ENCODE peak calls at places on chromosome 20, in six cellular contexts. U is HCT116, S is K562, H is HepG2, Y is upper lobe of left lung, Q is GM12878. X is an unnamed sample.
A peak's percentile ranks its signal among the peaks of the same experiment; 100 is the strongest.

GRCh38 chr20:36550797-36551299 is 9.5 kb downstream of the MYL9 start:
- ATAC-seq in U (peak; percentile 23), H (no peak), Y (peak; percentile 14), S (no peak), Q (no peak), X (peak; percentile 50)

GRCh38 chr20:37243937-37244571 is 17.6 kb downstream of the GHRH start:
- ATAC-seq in Q (no peak), Y (no peak), S (no peak), H (no peak), U (no peak), X (peak; percentile 41)

GRCh38 chr20:1895674-1896496 is 678 bp downstream of the SIRPA start:
- ATAC-seq in U (peak; percentile 1), S (no peak), Q (peak; percentile 6), Y (no peak), H (peak; percentile 2), X (peak; percentile 34)

GRCh38 chr20:6919792-6920468 is 152.4 kb downstream of the BMP2 start:
- ATAC-seq in H (no peak), Q (peak; percentile 60), Y (no peak), S (no peak), U (no peak), X (no peak)

GRCh38 chr20:20003088-20003954 is 13.8 kb upstream of the NAA20 start:
- ATAC-seq in Y (peak; percentile 70), U (no peak), H (no peak), Q (peak; percentile 69), S (no peak), X (peak; percentile 66)

GRCh38 chr20:48816282-48816860 is 11.4 kb downstream of the PREX1 start:
- ATAC-seq in H (no peak), U (no peak), Y (no peak), Q (no peak), S (no peak), X (no peak)

GRCh38 chr20:57091748-57092111 is 174.7 kb downstream of the BMP7 start:
- ATAC-seq in Q (peak; percentile 13), H (peak; percentile 13), Y (no peak), S (peak; percentile 13), U (no peak), X (peak; percentile 20)

GRCh38 chr20:58359441-58359840 is 29.6 kb upstream of the VAPB start:
- ATAC-seq in H (no peak), U (no peak), S (no peak), Q (no peak), Y (no peak), X (no peak)

GRCh38 chr20:8432435-8433148 is 300.5 kb downstream of the PLCB1 start:
- ATAC-seq in H (no peak), U (no peak), Y (no peak), Q (no peak), S (no peak), X (no peak)

GRCh38 chr20:44008806-44009678 is 94.4 kb downstream of the TOX2 start:
- ATAC-seq in H (no peak), U (no peak), Q (no peak), Y (no peak), S (no peak), X (no peak)

GRCh38 chr20:34240698-34241615 is at the start of gene ASIP:
- ATAC-seq in S (no peak), Q (no peak), H (no peak), Y (no peak), U (no peak), X (no peak)

GRCh38 chr20:45019027-45019763 is 52.9 kb downstream of the STK4 start:
- ATAC-seq in H (no peak), U (no peak), Y (no peak), S (no peak), Q (no peak), X (no peak)

GRCh38 chr20:48880331-48880730 is 41.2 kb upstream of the ARFGEF2 start:
- ATAC-seq in H (no peak), Y (no peak), U (no peak), Q (no peak), S (no peak), X (no peak)

GRCh38 chr20:23027721-23028120 is 7.4 kb upstream of the SSTR4 start:
- ATAC-seq in Q (no peak), U (no peak), S (no peak), H (no peak), Y (peak; percentile 51), X (no peak)

GRCh38 chr20:50110141-50111047 is 2.6 kb downstream of the UBE2V1 start:
- ATAC-seq in Y (no peak), U (no peak), Q (peak; percentile 55), H (no peak), S (no peak), X (no peak)

GRCh38 chr20:37366749-37367148 is 20.8 kb downstream of the SRC start:
- ATAC-seq in Y (no peak), H (no peak), U (no peak), S (no peak), Q (peak; percentile 21), X (no peak)

GRCh38 chr20:60249436-60249835 is 291.2 kb downstream of the CDH26 start:
- ATAC-seq in U (no peak), Y (no peak), H (no peak), Q (no peak), S (no peak), X (no peak)

GRCh38 chr20:50130995-50131394 is 18.0 kb upstream of the UBE2V1 start:
- ATAC-seq in Y (no peak), S (no peak), Q (no peak), U (no peak), H (no peak), X (peak; percentile 85)

GRCh38 chr20:49501917-49502316 is 19.4 kb upstream of the KCNB1 start:
- ATAC-seq in Y (peak; percentile 44), Q (peak; percentile 49), S (peak; percentile 86), U (peak; percentile 98), H (peak; percentile 64), X (no peak)

GRCh38 chr20:49387606-49387939 is 94.9 kb downstream of the KCNB1 start:
- ATAC-seq in U (no peak), S (no peak), Q (no peak), Y (no peak), H (no peak), X (no peak)

GRCh38 chr20:32088759-32089158 is 20.8 kb upstream of the TM9SF4 start:
- ATAC-seq in Y (no peak), S (no peak), H (no peak), Q (no peak), U (no peak), X (no peak)

GRCh38 chr20:47412073-47412472 is 55.6 kb upstream of the ZMYND8 start:
- ATAC-seq in S (no peak), H (no peak), Y (no peak), U (no peak), Q (peak; percentile 1), X (no peak)
- TF ChIP-seq POLR2AphosphoS5 in S (no peak), H (no peak), Y (no peak), U (no peak), Q (no peak), X (no peak)

GRCh38 chr20:10675456-10675848 is 1.7 kb upstream of the JAG1 start:
- ATAC-seq in H (no peak), Y (no peak), U (no peak), Q (no peak), S (no peak), X (no peak)

GRCh38 chr20:10673176-10673830 is 496 bp downstream of the JAG1 start:
- ATAC-seq in S (peak; percentile 21), Y (peak; percentile 4), H (peak; percentile 4), Q (peak; percentile 0), U (no peak), X (no peak)

GRCh38 chr20:10674684-10675455 is 1.1 kb upstream of the JAG1 start:
- ATAC-seq in Y (peak; percentile 77), U (peak; percentile 60), H (peak; percentile 74), S (peak; percentile 82), Q (peak; percentile 53), X (peak; percentile 60)

GRCh38 chr20:10672579-10673127 is 1.1 kb downstream of the JAG1 start:
- ATAC-seq in Q (peak; percentile 7), U (no peak), H (peak; percentile 17), Y (peak; percentile 23), S (peak; percentile 18), X (no peak)

DNA sequence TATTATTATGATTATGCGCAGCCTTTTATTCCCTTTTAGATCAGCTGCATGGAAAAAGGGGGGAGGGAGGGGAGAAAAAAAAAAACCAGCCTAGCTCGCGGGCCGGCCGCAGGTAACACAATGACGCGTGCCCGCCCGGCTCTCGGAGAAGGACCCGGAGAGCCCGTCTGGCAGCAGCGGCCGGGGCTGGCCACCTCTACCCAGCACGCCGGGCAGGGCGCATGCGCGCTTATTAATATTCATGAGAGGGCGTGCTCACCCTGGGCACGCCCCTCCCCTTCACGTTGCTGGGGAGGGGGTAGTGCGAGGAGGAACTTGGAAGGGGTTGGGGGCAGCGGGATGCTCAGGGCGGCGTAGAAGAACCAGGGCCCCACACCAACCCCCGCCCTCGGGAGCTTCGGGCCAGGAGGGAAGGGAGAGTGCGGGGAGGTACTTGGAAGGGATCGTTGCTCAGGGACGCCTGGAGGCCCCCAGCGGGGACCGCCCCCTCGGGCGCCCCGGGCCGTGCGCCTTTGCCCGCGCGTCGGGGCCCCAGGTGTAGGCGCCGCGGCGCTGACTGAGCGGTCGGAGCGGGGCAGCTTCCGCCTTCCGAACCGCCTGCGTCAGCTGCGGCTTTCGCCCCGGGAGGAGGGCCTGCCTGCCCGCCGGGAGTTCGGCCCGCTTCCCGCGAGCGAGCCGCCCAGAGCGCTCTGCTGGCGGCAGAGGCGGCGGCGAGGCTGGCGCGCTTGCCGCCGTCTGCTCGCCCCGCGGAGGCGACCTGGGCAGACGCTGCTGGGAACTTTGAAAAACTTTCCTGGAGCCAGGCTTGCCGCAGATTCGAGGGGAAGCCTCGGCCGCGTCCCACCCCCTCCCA is at the start of gene JAG1:
- ATAC-seq in S (peak; percentile 90), Q (peak; percentile 64), Y (peak; percentile 90), U (peak; percentile 78), H (peak; percentile 77), X (peak; percentile 83)
- TF ChIP-seq POLR2A in S (no peak), Q (peak; percentile 72), Y (peak; percentile 70), U (peak; percentile 59), H (peak; percentile 96), X (peak; percentile 68)

DNA sequence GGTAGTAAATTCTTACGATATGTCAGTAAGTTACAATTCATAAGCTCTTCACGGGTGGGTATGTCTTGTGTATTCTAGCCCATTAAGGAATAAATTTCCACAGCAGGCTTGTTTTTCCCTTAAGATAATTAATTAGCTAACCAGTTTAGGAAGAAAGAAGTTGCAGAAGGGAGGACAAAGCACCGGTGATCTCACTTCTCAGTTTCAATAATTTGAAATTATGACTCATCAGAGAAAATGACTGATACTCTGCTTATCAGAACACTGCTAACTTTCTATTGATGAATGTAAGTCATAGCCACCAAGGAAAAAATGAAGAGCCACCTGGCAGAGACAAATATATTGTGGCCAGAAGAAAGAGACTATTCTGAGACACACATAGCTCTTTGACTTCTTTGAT is 35.1 kb upstream of the ENTPD6 start:
- ATAC-seq in S (no peak), H (no peak), U (no peak), Y (no peak), Q (peak; percentile 95), X (no peak)
- TF ChIP-seq CTCF in S (no peak), H (no peak), U (no peak), Y (no peak), Q (no peak), X (no peak)

GRCh38 chr20:62815066-62815991 is 1.5 kb upstream of the COL9A3 start:
- ATAC-seq in Q (peak; percentile 12), U (peak; percentile 78), Y (peak; percentile 29), H (peak; percentile 55), S (peak; percentile 59), X (peak; percentile 45)
- TF ChIP-seq POLR2AphosphoS5 in Q (no peak), U (peak; percentile 29), Y (no peak), H (peak; percentile 62), S (no peak), X (no peak)

DNA sequence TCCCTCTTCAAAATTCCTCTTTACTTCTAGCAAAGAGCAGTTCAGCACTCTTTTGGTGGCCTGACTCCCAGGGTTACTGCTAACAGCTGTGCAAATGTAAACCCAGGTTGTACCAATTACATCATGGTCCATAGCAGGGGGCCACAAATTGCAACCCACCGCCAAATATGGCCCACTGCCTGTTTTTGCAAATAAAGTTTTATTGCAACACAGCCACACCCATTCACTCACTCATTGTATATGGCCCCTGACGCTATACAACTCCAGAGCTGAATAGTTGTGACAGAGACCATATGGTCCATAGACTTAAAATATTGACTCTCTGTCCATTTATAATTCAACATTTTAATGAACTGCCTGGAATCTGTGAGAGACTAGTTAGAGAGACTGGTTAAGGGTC is 233.4 kb downstream of the NFATC2 start:
- ATAC-seq in S (no peak), U (no peak), Y (no peak), H (no peak), Q (no peak), X (no peak)
- TF ChIP-seq POLR2A in S (no peak), U (no peak), Y (no peak), H (no peak), Q (no peak), X (no peak)

X was measured in gastroesophageal sphincter.